ENCODE peak calls at places on chromosomes 16 and 17, in five cellular contexts. E is H9, N is mammary epithelial cell, H is MM.1S, W is neuronal stem cell. O is an unnamed sample. For H3K9me3, the result is how much of the 10 kb centered on the place peaks cover.

GRCh38 chr17:64147110-64148016 is 17.4 kb upstream of the ERN1 start:
- DNase-seq in E (no peak), N (peak), H (peak), W (no peak), O (peak)

GRCh38 chr17:4833941-4834501 is 881 bp downstream of the MINK1 start:
- DNase-seq in E (no peak), N (peak), H (no peak), W (no peak), O (peak)

GRCh38 chr16:53773150-53773846 is 69.3 kb downstream of the FTO start:
- DNase-seq in E (no peak), N (peak), H (no peak), W (peak), O (peak)

GRCh38 chr17:33200116-33200515 is 93.0 kb downstream of the ASIC2 start:
- DNase-seq in E (no peak), N (peak), H (no peak), W (no peak), O (peak)

GRCh38 chr16:1177053-1177452 is 24.1 kb downstream of the CACNA1H start:
- DNase-seq in E (no peak), N (no peak), H (no peak), W (no peak), O (no peak)

GRCh38 chr16:31284926-31285325 is 25.2 kb downstream of the ITGAM start:
- DNase-seq in E (no peak), N (no peak), H (no peak), W (no peak), O (no peak)

GRCh38 chr17:73390221-73390620 is 78.4 kb upstream of the CDC42EP4 start:
- DNase-seq in E (peak), N (no peak), H (no peak), W (no peak), O (no peak)

GRCh38 chr17:15886221-15886620 is 58.7 kb upstream of the ADORA2B start:
- DNase-seq in E (no peak), N (peak), H (no peak), W (no peak), O (no peak)

GRCh38 chr17:64216030-64216384 is 47.1 kb downstream of the TEX2 start:
- DNase-seq in E (no peak), N (no peak), H (no peak), W (no peak), O (peak)

GRCh38 chr17:51325471-51325870 is 65.1 kb downstream of the UTP18 start:
- DNase-seq in E (no peak), N (no peak), H (no peak), W (no peak), O (no peak)

DNA sequence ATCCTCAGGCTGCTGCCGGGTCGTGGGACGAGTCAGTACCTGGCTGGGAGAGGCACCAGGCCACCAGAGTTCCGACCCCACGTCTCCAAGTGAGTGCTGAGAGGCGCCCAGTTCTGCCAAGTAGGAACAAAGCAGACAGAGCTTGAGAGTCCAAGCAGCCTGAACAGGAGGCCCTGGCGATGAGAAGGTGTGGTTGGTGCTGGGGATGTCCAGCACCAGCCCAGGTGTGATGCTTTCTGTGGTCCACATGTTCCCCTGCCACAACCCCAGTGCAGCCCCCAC is 10.8 kb downstream of the TAX1BP3 start:
- DNase-seq in E (peak), N (no peak), H (no peak), W (no peak), O (no peak)
- H2AFZ ChIP-seq in E (no peak), N (no peak), H (no peak), W (no peak), O (no peak)

DNA sequence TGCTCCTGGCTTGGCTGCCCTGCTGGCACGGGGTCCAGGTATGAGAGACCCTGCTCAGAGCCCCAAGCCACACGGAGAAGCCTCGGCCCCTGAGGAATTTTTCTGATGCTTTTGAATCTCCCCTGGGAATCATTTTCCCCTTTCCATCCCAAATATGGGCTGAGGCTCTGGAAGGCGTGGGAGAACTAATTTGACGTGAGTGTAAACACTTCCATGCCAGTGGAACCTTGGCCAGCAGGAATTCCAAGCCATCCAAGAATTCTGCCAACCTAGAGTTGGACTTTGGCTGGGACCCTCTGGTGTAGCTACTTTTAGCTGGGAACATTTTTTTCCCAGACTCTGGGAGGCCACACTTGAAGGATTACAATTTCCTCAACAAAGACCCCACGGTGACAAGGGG is 49.4 kb upstream of the NKD1 start:
- DNase-seq in E (no peak), N (no peak), H (no peak), W (no peak), O (peak)
- H3K27ac ChIP-seq in E (no peak), N (no peak), H (no peak), W (no peak), O (no peak)

DNA sequence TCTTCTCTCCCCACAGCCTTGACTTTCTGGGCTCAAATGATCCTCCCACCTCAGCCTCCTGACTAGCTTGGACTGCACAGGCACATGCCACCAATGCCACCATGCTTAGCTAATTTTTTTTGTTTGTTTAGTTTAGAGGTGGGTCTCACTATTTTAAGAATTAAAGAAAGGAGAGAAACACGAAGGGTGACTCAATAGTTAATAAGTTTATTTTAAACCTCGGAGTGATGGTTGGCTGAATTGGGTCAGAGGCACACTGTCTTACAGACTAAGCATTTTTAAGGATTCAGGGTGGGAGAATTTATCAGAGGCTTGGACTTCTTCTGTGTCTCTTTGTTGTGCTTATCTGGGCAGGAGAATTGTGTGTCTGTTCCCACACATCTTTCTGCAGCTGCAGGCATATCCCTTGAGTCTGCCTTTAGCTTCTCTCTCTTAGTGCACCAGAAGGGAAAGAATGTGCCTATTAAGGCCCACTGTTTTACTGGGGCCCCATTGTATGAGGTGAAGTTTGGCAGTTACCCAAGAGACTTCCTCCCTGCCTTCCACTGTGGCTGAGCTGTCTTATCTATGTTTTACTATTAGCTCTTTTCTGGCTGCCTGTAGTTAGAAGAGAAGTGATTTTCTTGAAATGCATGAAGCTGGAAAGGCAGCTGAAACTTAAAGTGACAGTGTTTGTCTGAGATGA is 2172.0 kb downstream of the TP53TG3F start:
- DNase-seq in E (no peak), N (no peak), H (no peak), W (no peak), O (no peak)
- H3K9me3 ChIP-seq in E (half or more), N (under half), H (under half), W (under half), O (under half)

GRCh38 chr17:47884905-47885735 is 10.9 kb upstream of the SP2 start:
- DNase-seq in E (peak), N (no peak), H (no peak), W (no peak), O (no peak)
- H2AFZ ChIP-seq in E (no peak), N (peak), H (no peak), W (peak), O (no peak)

GRCh38 chr17:62619413-62620155 is 7.9 kb upstream of the MRC2 start:
- DNase-seq in E (peak), N (no peak), H (no peak), W (no peak), O (no peak)

GRCh38 chr17:62618647-62619412 is 8.6 kb upstream of the MRC2 start:
- DNase-seq in E (no peak), N (no peak), H (no peak), W (no peak), O (no peak)

GRCh38 chr17:62615503-62615902 is 12.0 kb upstream of the MRC2 start:
- DNase-seq in E (no peak), N (no peak), H (no peak), W (no peak), O (no peak)

GRCh38 chr17:62617894-62618472 is 9.5 kb upstream of the MRC2 start:
- DNase-seq in E (no peak), N (no peak), H (no peak), W (no peak), O (peak)

GRCh38 chr17:62616993-62617893 is 10.2 kb upstream of the MRC2 start:
- DNase-seq in E (peak), N (no peak), H (no peak), W (peak), O (peak)
- H3K27ac ChIP-seq in E (no peak), N (no peak), H (no peak), W (peak), O (peak)

GRCh38 chr17:44038604-44039007 is 23.8 kb upstream of the TMEM101 start:
- DNase-seq in E (no peak), N (peak), H (no peak), W (no peak), O (no peak)
- H3K9me3 ChIP-seq in E (under half), N (under half), H (under half), W (under half), O (under half)

DNA sequence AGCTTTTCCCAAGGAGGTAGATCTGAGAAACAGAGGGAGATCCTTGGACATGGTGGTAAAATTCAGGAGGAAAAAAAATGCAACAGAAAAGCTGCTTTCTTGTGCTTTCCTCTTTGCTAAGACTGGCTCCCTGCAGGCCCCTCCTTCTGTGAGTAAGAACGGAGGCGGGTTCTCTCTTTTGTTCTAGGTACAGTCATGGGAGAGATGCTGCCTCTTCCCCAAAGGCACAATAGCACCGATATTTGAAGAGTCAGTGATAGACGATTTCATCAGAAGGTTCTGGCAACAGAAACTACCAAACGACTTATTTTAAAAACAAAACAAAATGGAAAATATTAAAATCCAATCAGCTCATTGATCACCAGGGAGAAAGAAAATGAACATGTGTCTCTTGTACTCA is 32.6 kb upstream of the KIFC3 start:
- DNase-seq in E (no peak), N (peak), H (no peak), W (no peak), O (peak)
- H2AFZ ChIP-seq in E (peak), N (peak), H (no peak), W (peak), O (no peak)

DNA sequence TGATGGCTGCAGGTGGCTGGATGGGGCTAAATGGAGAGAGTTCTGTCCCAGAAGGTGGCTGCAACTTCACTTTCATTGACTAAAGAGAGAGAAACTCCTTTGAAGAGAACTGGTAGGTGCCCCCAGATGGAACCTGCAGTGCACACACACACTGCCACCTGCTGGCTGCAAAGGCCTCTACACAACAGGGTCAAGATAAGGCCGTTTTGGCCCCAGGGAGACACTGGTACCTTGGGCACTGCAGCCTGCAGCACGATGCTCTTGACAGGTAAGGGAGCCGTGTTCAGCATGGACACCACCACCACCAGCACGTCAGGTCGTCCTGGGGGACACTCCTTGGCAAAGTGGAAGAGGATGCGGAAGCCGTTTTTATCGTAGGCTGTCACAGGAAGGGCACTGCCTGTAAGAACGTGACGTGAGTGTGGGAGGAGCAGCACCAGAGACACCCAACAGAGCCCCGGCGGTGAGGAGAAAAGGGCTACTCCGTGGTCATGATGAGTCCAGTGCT is 22.7 kb downstream of the GGA3 start:
- DNase-seq in E (peak), N (peak), H (peak), W (peak), O (peak)
- H3K27ac ChIP-seq in E (no peak), N (no peak), H (no peak), W (no peak), O (no peak)

DNA sequence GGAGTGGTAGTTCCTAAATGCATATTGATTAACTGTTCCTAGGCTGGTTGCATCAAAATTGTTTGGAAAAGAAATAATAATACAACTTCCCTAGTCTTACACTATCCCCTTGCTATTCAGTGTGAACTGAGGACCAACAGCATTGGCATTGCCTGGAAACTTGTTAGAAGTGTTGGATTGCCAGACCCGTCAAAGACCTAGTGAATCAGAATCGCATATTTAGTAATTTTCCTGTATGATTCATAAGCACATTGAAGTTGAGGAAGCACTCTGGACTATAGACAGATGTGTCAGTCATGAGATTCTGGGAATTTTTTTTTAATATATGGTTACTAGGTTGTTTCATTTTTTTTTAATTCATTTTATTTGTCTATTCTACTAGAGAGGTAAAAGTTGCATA is 34.7 kb upstream of the KCNJ16 start:
- DNase-seq in E (no peak), N (peak), H (no peak), W (no peak), O (peak)
- H3K9me3 ChIP-seq in E (under half), N (under half), H (under half), W (under half), O (under half)

O was measured in GM23248.